ENCODE peak calls at places on chromosome 18, in seven cellular contexts. Z is AG08395; Y is WERI-Rb-1; B is HFF-Myc; M is globus pallidus; L is HuH-7.5; S is effector CD4-positive, alpha-beta T cell. F is an unnamed sample.

GRCh38 chr18:36628435-36629094 is 200.2 kb downstream of the TPGS2 start:
- DNase-seq in L (peak), Y (no peak), S (no peak), Z (peak), M (no peak), B (no peak), F (no peak)

GRCh38 chr18:35753306-35753910 is 171.9 kb downstream of the GALNT1 start:
- DNase-seq in S (no peak), M (no peak), Y (no peak), B (no peak), Z (no peak), L (no peak), F (no peak)

GRCh38 chr18:555705-556402 is 24.3 kb upstream of the CETN1 start:
- DNase-seq in Y (peak), M (no peak), B (no peak), S (no peak), Z (peak), L (no peak), F (no peak)

GRCh38 chr18:24536326-24536725 is 75.9 kb downstream of the HRH4 start:
- DNase-seq in B (no peak), S (no peak), Y (no peak), Z (peak), M (no peak), L (no peak), F (no peak)

GRCh38 chr18:24488824-24489493 is 28.5 kb downstream of the HRH4 start:
- DNase-seq in S (no peak), Y (no peak), Z (peak), B (peak), M (peak), L (no peak), F (peak)

GRCh38 chr18:79560042-79560860 is 119.4 kb upstream of the CTDP1 start:
- DNase-seq in Y (no peak), B (no peak), M (no peak), Z (no peak), L (no peak), S (no peak), F (no peak)

GRCh38 chr18:22169889-22170420 is 566 bp downstream of the GATA6 start:
- DNase-seq in S (no peak), Y (no peak), B (no peak), Z (peak), L (no peak), M (no peak), F (no peak)

GRCh38 chr18:53937037-53937436 is 287.4 kb downstream of the MBD2 start:
- DNase-seq in L (no peak), S (no peak), B (no peak), M (no peak), Z (no peak), Y (no peak), F (no peak)

GRCh38 chr18:48952287-48953095 is 1.7 kb upstream of the SMAD7 start:
- DNase-seq in Y (peak), Z (peak), M (peak), L (peak), B (no peak), S (peak), F (peak)

GRCh38 chr18:50203801-50204604 is 9.1 kb upstream of the MYO5B start:
- DNase-seq in M (peak), Z (peak), S (no peak), Y (peak), B (no peak), L (peak), F (no peak)

GRCh38 chr18:57925706-57926105 is 118.3 kb upstream of the NEDD4L start:
- DNase-seq in B (no peak), L (no peak), M (no peak), Z (peak), Y (no peak), S (no peak), F (no peak)

GRCh38 chr18:55337908-55338521 is 250.0 kb downstream of the TCF4 start:
- DNase-seq in Z (no peak), M (peak), B (no peak), L (no peak), Y (no peak), S (no peak), F (no peak)

GRCh38 chr18:6901283-6901926 is 171.9 kb downstream of the ARHGAP28 start:
- DNase-seq in B (no peak), L (no peak), Z (no peak), M (no peak), Y (no peak), S (no peak), F (no peak)

GRCh38 chr18:34965108-34965507 is 76.1 kb upstream of the MAPRE2 start:
- DNase-seq in M (no peak), S (no peak), L (no peak), Z (no peak), Y (no peak), B (no peak), F (no peak)

GRCh38 chr18:26655614-26656400 is 107.5 kb upstream of the KCTD1 start:
- DNase-seq in L (peak), Z (peak), S (no peak), Y (peak), M (peak), B (no peak), F (no peak)

GRCh38 chr18:28588884-28589549 is 412.1 kb upstream of the CDH2 start:
- DNase-seq in M (no peak), L (no peak), B (no peak), Y (no peak), Z (no peak), S (no peak), F (no peak)

F was measured in effector memory CD8-positive, alpha-beta T cell.